ENCODE peak calls at places on chromosome 17, in seven cellular contexts. K is IMR-90, V is mesenchymal stem cell, T is H1, W is H9, M is neuronal stem cell, P is trophoblast cell. U is an unnamed sample.

GRCh38 chr17:38511126-38512108 is 83.2 kb downstream of the ARHGAP23 start:
- DNase-seq in K (peak), V (peak), T (no peak), W (no peak), M (no peak), P (no peak), U (peak)

GRCh38 chr17:31099051-31099450 is 4.3 kb downstream of the NF1 start:
- DNase-seq in K (peak), V (no peak), T (no peak), W (no peak), M (no peak), P (no peak), U (no peak)

GRCh38 chr17:82734987-82735866 is at the start of gene FN3K:
- DNase-seq in K (peak), V (peak), T (no peak), W (peak), M (peak), P (peak), U (peak)

GRCh38 chr17:5065227-5065744 is 13.0 kb upstream of the ZFP3 start:
- DNase-seq in K (no peak), V (no peak), T (no peak), W (no peak), M (no peak), P (no peak), U (no peak)

GRCh38 chr17:39225974-39226683 is 384 bp upstream of the STAC2 start:
- DNase-seq in K (peak), V (peak), T (peak), W (peak), M (peak), P (no peak), U (peak)

GRCh38 chr17:65121916-65122821 is 15.0 kb upstream of the RGS9 start:
- DNase-seq in K (no peak), V (no peak), T (no peak), W (no peak), M (no peak), P (peak), U (no peak)

GRCh38 chr17:79044462-79044861 is 20.5 kb downstream of the C1QTNF1 start:
- DNase-seq in K (no peak), V (no peak), T (no peak), W (no peak), M (no peak), P (no peak), U (no peak)

GRCh38 chr17:31111183-31111582 is 16.4 kb downstream of the NF1 start:
- DNase-seq in K (no peak), V (no peak), T (no peak), W (no peak), M (no peak), P (no peak), U (no peak)

GRCh38 chr17:70169707-70170597 is 620 bp downstream of the KCNJ2 start:
- DNase-seq in K (peak), V (peak), T (no peak), W (no peak), M (no peak), P (peak), U (peak)

GRCh38 chr17:80356231-80356856 is 58.6 kb upstream of the ENDOV start:
- DNase-seq in K (no peak), V (no peak), T (no peak), W (no peak), M (no peak), P (no peak), U (no peak)
- H2AK5ac ChIP-seq in K (no peak), V (no peak), T (no peak), W (no peak), M (no peak), P (no peak), U (no peak)

DNA sequence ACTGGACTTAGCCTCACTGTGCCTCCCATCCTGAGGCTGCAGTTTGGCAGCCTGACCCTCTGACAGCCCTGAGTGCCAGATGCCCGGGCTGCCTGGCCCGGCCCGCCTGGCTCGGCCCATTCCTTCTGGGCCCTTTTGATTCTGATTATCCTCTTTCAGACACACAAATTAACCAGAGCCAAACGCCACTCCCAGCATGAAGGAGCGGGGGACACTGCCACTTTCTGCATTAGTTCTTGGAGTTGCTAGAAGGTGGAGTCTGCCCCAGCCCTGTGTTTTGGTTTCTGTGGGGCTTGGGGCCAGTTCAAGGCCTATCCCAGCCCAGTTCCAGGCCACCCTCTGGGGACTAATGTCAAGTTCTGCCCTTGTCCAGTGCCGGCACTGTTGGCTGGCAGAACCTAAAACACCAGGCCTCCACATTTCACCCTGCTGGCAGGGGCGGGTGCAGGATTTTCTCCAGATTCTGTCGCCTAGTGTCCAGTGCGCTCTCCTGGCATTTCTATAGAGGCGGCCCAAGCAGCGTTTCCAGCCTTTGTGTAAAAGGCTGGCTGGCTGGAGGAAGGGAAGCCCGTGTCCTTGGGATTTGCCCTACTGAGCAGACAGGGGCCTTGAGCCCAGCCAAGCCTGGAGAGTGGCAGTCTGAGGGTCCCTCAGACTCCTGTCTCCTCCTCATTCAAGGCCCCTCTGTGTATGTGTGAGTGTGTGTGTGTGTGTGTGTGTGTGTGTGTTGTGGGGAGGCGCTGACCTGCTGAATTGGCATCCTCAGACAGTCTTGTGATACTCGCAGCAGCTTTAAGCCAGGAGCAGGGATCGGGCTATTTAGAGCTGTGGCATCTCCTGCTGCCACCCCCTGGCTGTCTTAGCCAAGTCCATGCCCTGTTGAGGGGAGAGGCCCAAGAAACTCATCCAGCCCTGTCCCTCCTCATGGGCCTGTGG is 21.4 kb downstream of the PLCD3 start:
- DNase-seq in K (no peak), V (no peak), T (no peak), W (no peak), M (no peak), P (no peak), U (no peak)
- H3K27ac ChIP-seq in K (no peak), V (no peak), T (no peak), W (no peak), M (no peak), P (no peak), U (no peak)

GRCh38 chr17:74585711-74586110 is 6.4 kb downstream of the CD300LD start:
- DNase-seq in K (no peak), V (no peak), T (no peak), W (no peak), M (no peak), P (no peak), U (no peak)
- H2AK5ac ChIP-seq in K (no peak), V (no peak), T (no peak), W (no peak), M (no peak), P (no peak), U (no peak)

GRCh38 chr17:21817791-21818364 is 125.6 kb downstream of the KCNJ18 start:
- DNase-seq in K (no peak), V (no peak), T (no peak), W (no peak), M (no peak), P (no peak), U (no peak)
- H3K27ac ChIP-seq in K (no peak), V (no peak), T (no peak), W (no peak), M (no peak), P (no peak), U (no peak)

DNA sequence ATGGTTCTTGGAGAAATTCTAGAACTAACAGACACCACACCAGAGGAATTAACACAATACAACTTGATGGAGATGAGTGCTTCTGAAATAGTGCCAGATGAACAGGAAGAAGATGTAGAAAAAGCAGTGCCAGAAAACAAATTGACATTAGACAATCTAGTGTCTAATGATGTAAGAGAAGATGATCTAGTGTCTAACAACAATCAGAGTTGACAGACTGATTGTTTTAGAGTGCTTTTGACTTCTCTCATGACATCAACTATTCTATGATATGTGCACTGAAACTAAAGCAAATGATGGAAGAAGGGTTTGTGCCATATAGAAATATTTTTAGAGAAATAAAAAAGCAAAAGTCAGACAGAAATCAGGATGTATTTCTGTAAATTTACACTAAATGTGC is 646.1 kb upstream of the KIF2B start:
- DNase-seq in K (no peak), V (no peak), T (no peak), W (no peak), M (no peak), P (no peak), U (no peak)
- H2AK5ac ChIP-seq in K (no peak), V (no peak), T (no peak), W (no peak), M (no peak), P (no peak), U (no peak)

GRCh38 chr17:21098934-21099687 is 27.7 kb upstream of the DHRS7B start:
- DNase-seq in K (peak), V (peak), T (peak), W (peak), M (peak), P (peak), U (peak)
- H3K27ac ChIP-seq in K (no peak), V (no peak), T (peak), W (no peak), M (no peak), P (no peak), U (peak)

DNA sequence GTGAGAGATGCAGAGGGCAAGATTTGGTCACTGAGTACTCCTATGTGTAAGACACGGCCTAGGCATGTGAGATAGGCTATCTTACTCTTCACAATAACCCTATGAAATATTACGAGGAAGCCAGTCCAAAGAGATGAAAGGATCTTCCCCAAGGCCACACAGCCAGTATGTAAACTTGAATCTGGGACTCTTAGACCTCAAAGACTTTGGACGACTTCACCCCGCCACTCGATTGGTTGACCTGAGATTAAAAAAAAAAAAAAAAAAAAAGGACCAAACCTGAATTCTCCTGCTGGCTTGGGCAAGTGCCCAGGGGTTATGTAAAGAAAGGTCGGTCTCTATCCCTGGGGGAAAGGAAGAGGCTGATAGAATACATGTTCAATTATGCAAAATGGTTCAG is 33.1 kb downstream of the PIPOX start:
- DNase-seq in K (no peak), V (no peak), T (no peak), W (no peak), M (no peak), P (no peak), U (no peak)
- H2AK5ac ChIP-seq in K (no peak), V (no peak), T (peak), W (no peak), M (no peak), P (no peak), U (no peak)

DNA sequence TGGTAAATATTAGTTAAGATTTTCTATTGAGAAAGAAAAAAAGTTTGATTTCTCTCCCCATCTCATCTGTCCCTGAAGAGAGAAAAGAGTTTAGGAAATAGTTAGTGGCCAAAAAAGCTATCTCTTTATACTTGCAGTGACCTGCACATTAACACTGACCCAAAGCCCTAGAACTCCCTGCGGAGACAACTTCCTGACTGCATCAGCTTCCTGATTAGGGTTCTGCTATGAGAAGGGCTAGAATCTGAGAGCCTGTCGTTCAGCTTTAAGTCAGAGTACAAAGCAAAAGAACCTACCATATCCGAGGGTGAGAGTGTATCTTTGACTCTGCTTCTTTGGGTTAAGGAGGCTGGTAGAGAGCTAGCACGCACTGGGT is 24.7 kb downstream of the LIMD2 start:
- DNase-seq in K (no peak), V (peak), T (no peak), W (peak), M (no peak), P (no peak), U (peak)
- H3K27ac ChIP-seq in K (no peak), V (peak), T (no peak), W (peak), M (no peak), P (no peak), U (peak)

GRCh38 chr17:45409659-45410076 is 23.0 kb downstream of the ARHGAP27 start:
- DNase-seq in K (no peak), V (no peak), T (no peak), W (no peak), M (no peak), P (no peak), U (no peak)

GRCh38 chr17:45411348-45412105 is 21.1 kb downstream of the ARHGAP27 start:
- DNase-seq in K (no peak), V (no peak), T (no peak), W (no peak), M (no peak), P (peak), U (no peak)

GRCh38 chr17:45413498-45413923 is 19.2 kb downstream of the ARHGAP27 start:
- DNase-seq in K (no peak), V (no peak), T (no peak), W (no peak), M (no peak), P (no peak), U (no peak)

GRCh38 chr17:45410144-45411091 is 22.3 kb downstream of the ARHGAP27 start:
- DNase-seq in K (no peak), V (no peak), T (no peak), W (no peak), M (no peak), P (no peak), U (no peak)

GRCh38 chr17:45414997-45415881 is 17.4 kb downstream of the ARHGAP27 start:
- DNase-seq in K (no peak), V (no peak), T (no peak), W (peak), M (no peak), P (no peak), U (no peak)
- H2AK5ac ChIP-seq in K (no peak), V (no peak), T (no peak), W (no peak), M (peak), P (no peak), U (no peak)